ENCODE peak calls at places on chromosomes 12 and 14, in seven cellular contexts. One of them, this sample, is unnamed. For H3K4me1, the result is how much of the 10 kb centered on the place peaks cover.

GRCh38 chr12:5254703-5255102 is 177.2 kb upstream of the NTF3 start:
- DNase-seq in heart left ventricle: no peak
- DNase-seq in spleen: no peak
- DNase-seq in BE2C: no peak
- DNase-seq in left ventricle myocardium inferior: no peak
- DNase-seq in tibial artery: peak
- DNase-seq in cardiac muscle cell: no peak
- DNase-seq in this sample: no peak

GRCh38 chr12:26119391-26119981 is 5.4 kb downstream of the BHLHE41 start:
- DNase-seq in cardiac muscle cell: peak
- DNase-seq in heart left ventricle: no peak
- DNase-seq in left ventricle myocardium inferior: no peak
- DNase-seq in tibial artery: no peak
- DNase-seq in spleen: no peak
- DNase-seq in BE2C: peak
- DNase-seq in this sample: peak

GRCh38 chr14:101588286-101588975 is 27.1 kb downstream of the DIO3 start:
- DNase-seq in cardiac muscle cell: no peak
- DNase-seq in spleen: peak
- DNase-seq in tibial artery: no peak
- DNase-seq in left ventricle myocardium inferior: no peak
- DNase-seq in BE2C: no peak
- DNase-seq in heart left ventricle: no peak
- DNase-seq in this sample: no peak

GRCh38 chr12:118059645-118060275 is 1.2 kb downstream of the WSB2 start:
- DNase-seq in left ventricle myocardium inferior: no peak
- DNase-seq in spleen: no peak
- DNase-seq in heart left ventricle: no peak
- DNase-seq in cardiac muscle cell: no peak
- DNase-seq in tibial artery: no peak
- DNase-seq in BE2C: no peak
- DNase-seq in this sample: peak

GRCh38 chr12:38384816-38385491 is 68.4 kb downstream of the ALG10B start:
- DNase-seq in left ventricle myocardium inferior: no peak
- DNase-seq in spleen: no peak
- DNase-seq in tibial artery: no peak
- DNase-seq in heart left ventricle: no peak
- DNase-seq in cardiac muscle cell: no peak
- DNase-seq in BE2C: peak
- DNase-seq in this sample: peak

GRCh38 chr14:22152901-22153300 is 436.1 kb downstream of the DAD1 start:
- DNase-seq in left ventricle myocardium inferior: no peak
- DNase-seq in tibial artery: no peak
- DNase-seq in heart left ventricle: no peak
- DNase-seq in spleen: no peak
- DNase-seq in BE2C: no peak
- DNase-seq in cardiac muscle cell: no peak
- DNase-seq in this sample: no peak

GRCh38 chr12:114770323-114770722 is 86.3 kb upstream of the TBX3 start:
- DNase-seq in BE2C: no peak
- DNase-seq in cardiac muscle cell: no peak
- DNase-seq in left ventricle myocardium inferior: no peak
- DNase-seq in heart left ventricle: no peak
- DNase-seq in spleen: no peak
- DNase-seq in tibial artery: no peak
- DNase-seq in this sample: no peak

GRCh38 chr12:57620245-57620935 is 9.2 kb downstream of the ARHGEF25 start:
- DNase-seq in heart left ventricle: no peak
- DNase-seq in tibial artery: no peak
- DNase-seq in cardiac muscle cell: no peak
- DNase-seq in BE2C: no peak
- DNase-seq in spleen: no peak
- DNase-seq in left ventricle myocardium inferior: no peak
- DNase-seq in this sample: no peak

GRCh38 chr12:39431797-39432196 is 11.1 kb downstream of the KIF21A start:
- DNase-seq in cardiac muscle cell: no peak
- DNase-seq in heart left ventricle: no peak
- DNase-seq in tibial artery: no peak
- DNase-seq in spleen: no peak
- DNase-seq in left ventricle myocardium inferior: no peak
- DNase-seq in BE2C: no peak
- DNase-seq in this sample: no peak

GRCh38 chr14:77580964-77581505 is 35.4 kb downstream of the SPTLC2 start:
- DNase-seq in cardiac muscle cell: peak
- DNase-seq in tibial artery: no peak
- DNase-seq in left ventricle myocardium inferior: no peak
- DNase-seq in spleen: no peak
- DNase-seq in BE2C: no peak
- DNase-seq in heart left ventricle: no peak
- DNase-seq in this sample: no peak

GRCh38 chr12:100186071-100186470 is 14.5 kb upstream of the ACTR6 start:
- DNase-seq in tibial artery: no peak
- DNase-seq in BE2C: no peak
- DNase-seq in cardiac muscle cell: peak
- DNase-seq in heart left ventricle: no peak
- DNase-seq in spleen: no peak
- DNase-seq in left ventricle myocardium inferior: no peak
- DNase-seq in this sample: no peak

DNA sequence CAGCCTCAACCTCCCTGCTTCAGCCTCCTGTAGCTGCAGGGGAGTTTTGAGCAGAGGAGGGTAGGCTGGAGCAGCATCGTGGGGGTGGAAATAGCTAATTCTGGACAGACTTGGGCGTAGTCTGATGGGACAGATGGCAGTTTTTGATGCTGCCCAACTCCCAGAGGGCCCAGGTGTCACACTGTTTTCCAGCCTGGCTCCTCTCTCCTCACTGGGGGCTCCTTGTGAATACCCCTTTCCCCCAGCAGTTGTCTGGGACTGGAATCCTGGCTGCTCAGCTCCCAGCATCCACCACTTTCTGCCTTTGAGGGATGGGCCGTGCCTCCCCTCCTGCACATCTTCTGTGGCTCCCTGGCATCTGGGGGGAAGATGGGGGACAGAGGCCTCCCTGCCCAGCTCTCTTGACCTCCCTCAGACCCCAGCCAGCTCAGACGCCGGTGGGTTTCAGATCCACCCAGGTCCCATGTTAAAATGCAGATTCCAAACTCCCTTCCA is 34.0 kb downstream of the SH2B3 start:
- DNase-seq in cardiac muscle cell: no peak
- DNase-seq in BE2C: no peak
- DNase-seq in heart left ventricle: no peak
- DNase-seq in left ventricle myocardium inferior: no peak
- DNase-seq in spleen: peak
- DNase-seq in tibial artery: no peak
- DNase-seq in this sample: peak
- H3K4me1 ChIP-seq in cardiac muscle cell: under half
- H3K4me1 ChIP-seq in BE2C: under half
- H3K4me1 ChIP-seq in heart left ventricle: half or more
- H3K4me1 ChIP-seq in left ventricle myocardium inferior: half or more
- H3K4me1 ChIP-seq in spleen: half or more
- H3K4me1 ChIP-seq in tibial artery: under half
- H3K4me1 ChIP-seq in this sample: under half

GRCh38 chr12:124485371-124485770 is 82.0 kb downstream of the NCOR2 start:
- DNase-seq in left ventricle myocardium inferior: no peak
- DNase-seq in heart left ventricle: peak
- DNase-seq in tibial artery: no peak
- DNase-seq in cardiac muscle cell: no peak
- DNase-seq in BE2C: no peak
- DNase-seq in spleen: no peak
- DNase-seq in this sample: no peak
- H3K4me1 ChIP-seq in left ventricle myocardium inferior: half or more
- H3K4me1 ChIP-seq in heart left ventricle: under half
- H3K4me1 ChIP-seq in tibial artery: under half
- H3K4me1 ChIP-seq in cardiac muscle cell: under half
- H3K4me1 ChIP-seq in BE2C: under half
- H3K4me1 ChIP-seq in spleen: half or more
- H3K4me1 ChIP-seq in this sample: under half

DNA sequence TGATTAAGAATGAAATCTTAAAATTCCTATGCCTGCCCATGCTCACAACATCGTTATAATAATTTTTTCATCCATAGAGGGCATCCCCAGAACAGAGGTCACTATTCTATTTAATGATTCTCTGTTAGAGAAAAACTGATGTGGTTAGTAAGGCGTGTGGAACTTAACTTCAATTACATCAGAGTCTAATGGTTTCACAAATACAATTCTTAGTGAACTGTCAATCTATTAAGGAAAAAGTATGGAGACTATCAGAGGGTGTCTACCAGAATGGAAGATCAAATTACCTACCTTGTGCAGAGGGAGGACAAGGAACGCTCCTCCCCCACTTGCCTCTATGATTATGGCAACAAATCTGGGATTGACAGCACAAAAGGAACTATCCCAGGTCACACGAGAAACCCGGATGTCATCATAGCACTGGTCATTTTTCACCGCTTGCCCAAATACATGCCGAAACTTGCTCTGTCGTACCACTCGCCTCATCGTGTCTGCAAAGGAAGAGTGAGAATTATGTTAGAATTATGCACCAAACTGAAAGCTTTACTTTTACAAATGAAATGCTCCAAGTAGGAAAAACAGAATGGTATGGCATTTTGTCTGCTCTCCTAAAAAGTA is 30.4 kb downstream of the CORO1C start:
- DNase-seq in cardiac muscle cell: no peak
- DNase-seq in tibial artery: no peak
- DNase-seq in heart left ventricle: no peak
- DNase-seq in left ventricle myocardium inferior: no peak
- DNase-seq in BE2C: no peak
- DNase-seq in spleen: no peak
- DNase-seq in this sample: no peak
- H3K4me1 ChIP-seq in cardiac muscle cell: under half
- H3K4me1 ChIP-seq in tibial artery: half or more
- H3K4me1 ChIP-seq in heart left ventricle: half or more
- H3K4me1 ChIP-seq in left ventricle myocardium inferior: half or more
- H3K4me1 ChIP-seq in BE2C: under half
- H3K4me1 ChIP-seq in spleen: half or more
- H3K4me1 ChIP-seq in this sample: under half

DNA sequence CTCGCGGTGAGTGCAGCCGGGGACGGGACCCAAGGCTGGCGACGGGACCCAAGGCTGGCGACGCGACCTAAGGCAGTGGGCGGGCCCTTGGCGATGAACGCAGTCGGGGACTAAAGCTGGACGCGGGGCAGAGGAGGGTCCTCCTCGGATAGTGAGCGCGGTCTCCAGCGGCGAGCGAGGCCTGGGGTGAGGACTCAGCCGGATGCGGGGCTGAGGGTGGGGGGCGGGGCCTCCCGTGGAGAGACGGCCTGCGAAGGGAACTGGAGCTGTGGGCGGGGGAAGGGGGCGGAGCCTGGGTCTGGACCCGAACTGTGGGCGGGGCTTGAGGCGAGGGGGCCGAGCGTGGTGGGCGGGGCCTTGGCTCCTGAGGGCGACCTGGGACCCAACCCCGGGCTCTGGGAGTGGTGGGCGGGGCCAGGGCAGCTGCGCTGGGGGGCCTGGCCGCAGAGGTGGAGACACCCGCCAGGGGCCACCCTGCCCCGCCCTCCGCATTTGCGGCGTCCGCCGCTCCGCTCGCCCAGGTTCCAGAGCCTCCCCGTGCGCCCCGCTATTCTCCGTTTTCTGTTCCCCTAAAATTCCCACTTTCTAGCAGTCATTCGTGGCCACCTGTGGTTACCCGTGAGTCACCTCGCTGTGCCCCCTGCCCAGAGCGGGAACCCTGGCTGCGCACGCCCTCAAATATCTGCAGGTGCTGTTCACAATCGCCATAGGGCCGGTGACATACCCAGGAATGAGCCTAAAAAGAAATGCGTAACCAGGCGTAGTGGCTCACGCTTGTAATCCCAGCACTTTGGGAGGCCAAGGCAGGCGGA is 508 bp upstream of the BRF1 start:
- DNase-seq in BE2C: peak
- DNase-seq in cardiac muscle cell: peak
- DNase-seq in heart left ventricle: peak
- DNase-seq in left ventricle myocardium inferior: peak
- DNase-seq in tibial artery: peak
- DNase-seq in spleen: peak
- DNase-seq in this sample: peak
- H3K4me1 ChIP-seq in BE2C: under half
- H3K4me1 ChIP-seq in cardiac muscle cell: under half
- H3K4me1 ChIP-seq in heart left ventricle: under half
- H3K4me1 ChIP-seq in left ventricle myocardium inferior: under half
- H3K4me1 ChIP-seq in tibial artery: under half
- H3K4me1 ChIP-seq in spleen: under half
- H3K4me1 ChIP-seq in this sample: under half

This sample was measured in endodermal cell.